ENCODE peak calls at places on chromosomes 13 and 19, in four cellular contexts. U, J, T and H are unnamed samples.

GRCh38 chr19:38210458-38210987 is 13.5 kb downstream of the DPF1 start:
- DNase-seq in U (no peak), T (peak), J (no peak), H (peak)

GRCh38 chr13:44698076-44698475 is 121.9 kb upstream of the TSC22D1 start:
- DNase-seq in T (no peak), U (no peak), J (no peak), H (no peak)

GRCh38 chr19:13070425-13071140 is 32.1 kb downstream of the LYL1 start:
- DNase-seq in T (peak), U (no peak), J (no peak), H (no peak)

GRCh38 chr13:59112375-59112774 is 1051.4 kb downstream of the DIAPH3 start:
- DNase-seq in T (no peak), U (no peak), J (peak), H (peak)

GRCh38 chr19:8611890-8612806 is 1.6 kb upstream of the ADAMTS10 start:
- DNase-seq in U (peak), J (no peak), T (peak), H (peak)

GRCh38 chr19:56080669-56081401 is 40.3 kb downstream of the ZNF787 start:
- DNase-seq in J (peak), T (peak), U (peak), H (peak)

GRCh38 chr13:110639935-110640334 is 24.6 kb downstream of the NAXD start:
- DNase-seq in T (no peak), J (no peak), U (no peak), H (no peak)

GRCh38 chr13:28794370-28794769 is 25.8 kb upstream of the MTUS2 start:
- DNase-seq in J (no peak), U (no peak), T (no peak), H (no peak)

GRCh38 chr19:41944336-41944735 is 14.8 kb downstream of the RABAC1 start:
- DNase-seq in T (no peak), J (no peak), U (no peak), H (peak)

GRCh38 chr13:90709329-90709728 is 638.2 kb upstream of the MIR17HG start:
- DNase-seq in U (no peak), T (no peak), J (no peak), H (no peak)

GRCh38 chr13:99471231-99472202 is 29.8 kb upstream of the TM9SF2 start:
- DNase-seq in J (peak), T (no peak), U (no peak), H (peak)

GRCh38 chr13:80558074-80558473 is 217.1 kb upstream of the SPRY2 start:
- DNase-seq in J (peak), T (no peak), U (no peak), H (peak)

GRCh38 chr19:45307361-45307760 is 15.3 kb downstream of the CKM start:
- DNase-seq in T (no peak), U (no peak), J (no peak), H (no peak)

GRCh38 chr13:62524498-62524897 is 1108.8 kb upstream of the PCDH20 start:
- DNase-seq in J (no peak), U (no peak), T (no peak), H (no peak)

GRCh38 chr19:33868076-33868735 is 71.5 kb downstream of the KCTD15 start:
- DNase-seq in T (no peak), U (no peak), J (no peak), H (no peak)

GRCh38 chr13:59834801-59835200 is 328.9 kb downstream of the DIAPH3 start:
- DNase-seq in U (no peak), J (no peak), T (no peak), H (peak)

GRCh38 chr13:113203507-113204377 is 4.7 kb downstream of the PCID2 start:
- DNase-seq in U (no peak), T (no peak), J (no peak), H (no peak)

GRCh38 chr13:65638572-65639168 is 1591.5 kb downstream of the PCDH9 start:
- DNase-seq in J (peak), U (no peak), T (no peak), H (peak)

GRCh38 chr19:45403781-45404556 is 900 bp downstream of the PPP1R13L start:
- DNase-seq in U (no peak), J (peak), T (peak), H (no peak)

GRCh38 chr13:110412132-110412912 is 105.2 kb downstream of the COL4A2 start:
- DNase-seq in T (peak), U (peak), J (peak), H (peak)

GRCh38 chr13:53151692-53152421 is 123.2 kb downstream of the OLFM4 start:
- DNase-seq in J (peak), U (no peak), T (no peak), H (peak)

GRCh38 chr13:98144501-98145350 is 1.8 kb downstream of the FARP1 start:
- DNase-seq in J (peak), T (no peak), U (no peak), H (peak)

GRCh38 chr13:111031531-111031961 is 83.6 kb upstream of the ARHGEF7 start:
- DNase-seq in U (peak), T (no peak), J (no peak), H (peak)

GRCh38 chr13:25923217-25924085 is 128.4 kb downstream of the SHISA2 start:
- DNase-seq in T (no peak), U (no peak), J (peak), H (no peak)

GRCh38 chr19:45866400-45867176 is 2.5 kb downstream of the FOXA3 start:
- DNase-seq in J (no peak), U (no peak), T (no peak), H (no peak)

GRCh38 chr19:15419413-15420025 is 731 bp upstream of the AKAP8L start:
- DNase-seq in T (no peak), J (no peak), U (no peak), H (peak)

GRCh38 chr19:30226464-30227070 is 145.6 kb upstream of the ZNF536 start:
- DNase-seq in T (no peak), J (no peak), U (no peak), H (no peak)

GRCh38 chr19:13505761-13506549 is at the start of gene CACNA1A:
- DNase-seq in U (no peak), J (peak), T (no peak), H (peak)

GRCh38 chr13:42110410-42111155 is 62.1 kb downstream of the DGKH start:
- DNase-seq in J (peak), U (no peak), T (no peak), H (peak)

GRCh38 chr13:42967660-42968059 is 24.4 kb downstream of the EPSTI1 start:
- DNase-seq in J (no peak), U (no peak), T (no peak), H (no peak)

GRCh38 chr19:16822648-16823047 is 6.5 kb upstream of the SIN3B start:
- DNase-seq in U (no peak), J (no peak), T (no peak), H (no peak)

GRCh38 chr19:16821081-16821480 is 8.1 kb upstream of the SIN3B start:
- DNase-seq in U (no peak), T (no peak), J (peak), H (no peak)

GRCh38 chr19:16828990-16829821 is at the start of gene SIN3B:
- DNase-seq in U (peak), J (peak), T (peak), H (peak)

GRCh38 chr19:16825312-16826168 is 3.7 kb upstream of the SIN3B start:
- DNase-seq in J (peak), T (peak), U (no peak), H (peak)

GRCh38 chr19:16824658-16825311 is 4.4 kb upstream of the SIN3B start:
- DNase-seq in U (no peak), J (peak), T (peak), H (no peak)
- H3K4me3 ChIP-seq in U (peak), J (peak), T (peak), H (peak)

GRCh38 chr19:47309608-47310007 is at the start of gene C5AR1:
- DNase-seq in T (no peak), U (peak), J (no peak), H (no peak)
- TF ChIP-seq CTCF in T (no peak), U (no peak), J (no peak), H (no peak)

GRCh38 chr19:1446713-1447564 is 3.0 kb upstream of the APC2 start:
- DNase-seq in U (no peak), J (no peak), T (no peak), H (no peak)
- H3K4me3 ChIP-seq in U (no peak), J (no peak), T (no peak), H (no peak)

DNA sequence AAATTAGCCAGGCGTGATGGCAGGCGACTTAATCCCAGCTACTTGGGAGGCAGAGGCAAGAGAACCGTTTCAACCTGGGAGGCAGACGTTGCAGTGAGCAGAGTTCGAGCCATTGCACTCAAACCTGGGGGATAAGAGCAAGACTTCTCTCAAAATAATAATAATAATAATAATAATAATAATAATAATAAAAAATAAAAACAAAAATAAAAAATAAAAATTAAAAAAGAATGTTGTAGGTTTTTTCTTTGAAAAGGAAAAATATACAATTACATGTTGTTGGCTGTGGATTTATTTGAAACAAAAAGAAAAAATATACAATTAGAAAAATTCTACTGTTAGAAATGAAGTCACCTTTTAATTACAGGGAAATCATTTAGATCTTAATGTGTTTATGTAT is 11.5 kb upstream of the PRODH2 start:
- DNase-seq in T (no peak), J (no peak), U (no peak), H (no peak)
- TF ChIP-seq CTCF in T (no peak), J (no peak), U (no peak), H (no peak)

DNA sequence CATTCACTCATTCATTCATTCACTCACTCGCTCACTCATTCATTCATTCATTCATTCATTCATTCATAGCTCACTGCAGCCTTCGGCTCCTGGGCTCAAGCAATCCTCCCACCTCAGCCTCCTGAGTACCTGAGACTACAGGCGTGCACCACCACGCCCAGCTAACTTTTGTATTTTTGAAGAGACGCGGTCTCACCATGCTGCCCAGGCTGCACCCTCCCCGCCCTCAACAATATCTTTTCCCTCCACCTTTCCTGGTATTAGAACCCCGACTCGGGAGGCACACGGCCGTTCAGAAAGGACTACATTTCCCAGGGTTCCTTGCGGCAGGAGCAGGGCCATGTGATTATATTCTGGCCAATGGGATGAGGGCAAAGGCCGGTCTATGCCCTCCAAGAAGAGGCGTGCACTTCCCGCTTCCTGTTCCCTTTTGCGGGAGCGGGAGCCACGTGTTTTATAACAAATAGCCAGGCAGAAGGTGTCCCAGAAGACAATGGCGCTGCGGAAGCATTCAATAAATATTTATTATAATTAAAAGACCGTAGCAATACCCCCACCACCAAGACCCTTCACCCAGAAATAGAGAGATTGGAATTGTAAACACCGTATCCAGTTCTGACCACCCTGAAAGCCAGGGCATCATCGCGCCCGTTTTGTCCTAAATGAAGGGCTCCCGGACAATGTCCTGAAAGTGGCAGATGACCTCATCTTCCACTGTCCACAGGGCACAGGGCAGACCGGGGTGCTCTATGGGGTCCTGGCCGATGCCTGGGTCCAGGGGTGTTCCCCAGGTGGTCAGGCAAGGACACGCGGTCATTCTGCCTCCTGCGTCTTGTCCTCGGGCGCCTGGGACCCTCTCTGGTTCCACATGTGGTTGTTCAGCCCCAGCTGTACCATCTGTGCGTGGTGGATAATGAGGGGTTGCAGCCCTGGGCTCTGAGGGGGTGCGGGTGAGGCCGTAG is 15.8 kb downstream of the TICAM1 start:
- DNase-seq in J (peak), T (peak), U (peak), H (peak)
- H3K4me3 ChIP-seq in J (no peak), T (no peak), U (no peak), H (no peak)

GRCh38 chr19:6127716-6128335 is 7.6 kb upstream of the ACSBG2 start:
- DNase-seq in U (no peak), T (no peak), J (no peak), H (peak)

GRCh38 chr19:6125571-6125989 is 9.9 kb upstream of the ACSBG2 start:
- DNase-seq in U (peak), T (peak), J (peak), H (peak)

GRCh38 chr19:6126335-6126974 is 9.0 kb upstream of the ACSBG2 start:
- DNase-seq in U (no peak), T (no peak), J (peak), H (peak)
- TF ChIP-seq CTCF in U (no peak), T (no peak), J (peak), H (no peak)